ENCODE peak calls at places on chromosomes 7 and 10, in ten cellular contexts. One of them, this sample, is unnamed.

GRCh38 chr7:134298902-134299683 is 17.6 kb downstream of the SLC35B4 start:
- DNase-seq in lower lobe of right lung: no peak
- DNase-seq in MCF 10A: no peak
- DNase-seq in tibial artery: no peak
- DNase-seq in psoas muscle: no peak
- DNase-seq in fibroblast of lung: peak
- DNase-seq in CD4-positive, alpha-beta T cell: no peak
- DNase-seq in HFFc6: no peak
- DNase-seq in nephron progenitor cell: no peak
- DNase-seq in fibroblast of pulmonary artery: no peak
- DNase-seq in this sample: no peak

GRCh38 chr10:51832652-51833383 is 133.4 kb upstream of the CSTF2T start:
- DNase-seq in CD4-positive, alpha-beta T cell: no peak
- DNase-seq in nephron progenitor cell: no peak
- DNase-seq in fibroblast of pulmonary artery: peak
- DNase-seq in HFFc6: peak
- DNase-seq in MCF 10A: peak
- DNase-seq in fibroblast of lung: peak
- DNase-seq in psoas muscle: no peak
- DNase-seq in lower lobe of right lung: no peak
- DNase-seq in tibial artery: no peak
- DNase-seq in this sample: peak

GRCh38 chr7:41437257-41438196 is 265.4 kb downstream of the INHBA start:
- DNase-seq in nephron progenitor cell: no peak
- DNase-seq in CD4-positive, alpha-beta T cell: no peak
- DNase-seq in HFFc6: no peak
- DNase-seq in MCF 10A: peak
- DNase-seq in fibroblast of pulmonary artery: no peak
- DNase-seq in tibial artery: no peak
- DNase-seq in psoas muscle: no peak
- DNase-seq in lower lobe of right lung: no peak
- DNase-seq in fibroblast of lung: peak
- DNase-seq in this sample: peak

GRCh38 chr7:121561717-121562116 is 165.6 kb upstream of the FAM3C start:
- DNase-seq in lower lobe of right lung: no peak
- DNase-seq in fibroblast of lung: no peak
- DNase-seq in HFFc6: no peak
- DNase-seq in MCF 10A: peak
- DNase-seq in fibroblast of pulmonary artery: peak
- DNase-seq in psoas muscle: no peak
- DNase-seq in CD4-positive, alpha-beta T cell: no peak
- DNase-seq in tibial artery: no peak
- DNase-seq in nephron progenitor cell: no peak
- DNase-seq in this sample: peak

GRCh38 chr7:114949227-114949626 is 27.3 kb downstream of the MDFIC start:
- DNase-seq in HFFc6: no peak
- DNase-seq in lower lobe of right lung: no peak
- DNase-seq in fibroblast of lung: peak
- DNase-seq in nephron progenitor cell: no peak
- DNase-seq in CD4-positive, alpha-beta T cell: no peak
- DNase-seq in psoas muscle: no peak
- DNase-seq in tibial artery: no peak
- DNase-seq in fibroblast of pulmonary artery: no peak
- DNase-seq in MCF 10A: no peak
- DNase-seq in this sample: no peak

GRCh38 chr7:137715101-137715500 is 131.7 kb downstream of the DGKI start:
- DNase-seq in fibroblast of lung: peak
- DNase-seq in tibial artery: no peak
- DNase-seq in MCF 10A: no peak
- DNase-seq in nephron progenitor cell: no peak
- DNase-seq in lower lobe of right lung: no peak
- DNase-seq in HFFc6: no peak
- DNase-seq in psoas muscle: no peak
- DNase-seq in fibroblast of pulmonary artery: peak
- DNase-seq in CD4-positive, alpha-beta T cell: no peak
- DNase-seq in this sample: no peak

GRCh38 chr10:29136401-29136800 is 152.5 kb upstream of the LYZL1 start:
- DNase-seq in tibial artery: no peak
- DNase-seq in CD4-positive, alpha-beta T cell: no peak
- DNase-seq in psoas muscle: no peak
- DNase-seq in lower lobe of right lung: no peak
- DNase-seq in nephron progenitor cell: no peak
- DNase-seq in fibroblast of pulmonary artery: peak
- DNase-seq in MCF 10A: peak
- DNase-seq in HFFc6: no peak
- DNase-seq in fibroblast of lung: peak
- DNase-seq in this sample: no peak

GRCh38 chr7:54788664-54789063 is 29.7 kb upstream of the SEC61G start:
- DNase-seq in HFFc6: peak
- DNase-seq in MCF 10A: peak
- DNase-seq in tibial artery: no peak
- DNase-seq in fibroblast of lung: peak
- DNase-seq in nephron progenitor cell: peak
- DNase-seq in lower lobe of right lung: no peak
- DNase-seq in fibroblast of pulmonary artery: peak
- DNase-seq in CD4-positive, alpha-beta T cell: no peak
- DNase-seq in psoas muscle: peak
- DNase-seq in this sample: peak

GRCh38 chr7:64883113-64883905 is 19.8 kb upstream of the ZNF273 start:
- DNase-seq in fibroblast of lung: no peak
- DNase-seq in fibroblast of pulmonary artery: no peak
- DNase-seq in HFFc6: no peak
- DNase-seq in lower lobe of right lung: no peak
- DNase-seq in psoas muscle: no peak
- DNase-seq in MCF 10A: no peak
- DNase-seq in nephron progenitor cell: no peak
- DNase-seq in CD4-positive, alpha-beta T cell: no peak
- DNase-seq in tibial artery: no peak
- DNase-seq in this sample: no peak

GRCh38 chr10:88879754-88880286 is at the start of gene STAMBPL1:
- DNase-seq in nephron progenitor cell: no peak
- DNase-seq in HFFc6: no peak
- DNase-seq in fibroblast of pulmonary artery: no peak
- DNase-seq in tibial artery: no peak
- DNase-seq in psoas muscle: peak
- DNase-seq in lower lobe of right lung: no peak
- DNase-seq in CD4-positive, alpha-beta T cell: peak
- DNase-seq in fibroblast of lung: no peak
- DNase-seq in MCF 10A: peak
- DNase-seq in this sample: peak

GRCh38 chr7:156376317-156376716 is 264.3 kb upstream of the RNF32 start:
- DNase-seq in psoas muscle: no peak
- DNase-seq in fibroblast of pulmonary artery: no peak
- DNase-seq in MCF 10A: no peak
- DNase-seq in tibial artery: no peak
- DNase-seq in HFFc6: no peak
- DNase-seq in fibroblast of lung: no peak
- DNase-seq in CD4-positive, alpha-beta T cell: no peak
- DNase-seq in lower lobe of right lung: no peak
- DNase-seq in nephron progenitor cell: no peak
- DNase-seq in this sample: no peak

GRCh38 chr7:90401989-90402388 is 1.3 kb upstream of the CLDN12 start:
- DNase-seq in lower lobe of right lung: no peak
- DNase-seq in fibroblast of pulmonary artery: peak
- DNase-seq in HFFc6: no peak
- DNase-seq in MCF 10A: no peak
- DNase-seq in tibial artery: no peak
- DNase-seq in CD4-positive, alpha-beta T cell: no peak
- DNase-seq in nephron progenitor cell: no peak
- DNase-seq in psoas muscle: no peak
- DNase-seq in fibroblast of lung: peak
- DNase-seq in this sample: no peak
- TF ChIP-seq CTCF in lower lobe of right lung: no peak
- TF ChIP-seq CTCF in fibroblast of pulmonary artery: no peak
- TF ChIP-seq CTCF in HFFc6: no peak
- TF ChIP-seq CTCF in MCF 10A: no peak
- TF ChIP-seq CTCF in tibial artery: no peak
- TF ChIP-seq CTCF in CD4-positive, alpha-beta T cell: no peak
- TF ChIP-seq CTCF in nephron progenitor cell: no peak
- TF ChIP-seq CTCF in psoas muscle: no peak
- TF ChIP-seq CTCF in fibroblast of lung: no peak
- TF ChIP-seq CTCF in this sample: no peak

DNA sequence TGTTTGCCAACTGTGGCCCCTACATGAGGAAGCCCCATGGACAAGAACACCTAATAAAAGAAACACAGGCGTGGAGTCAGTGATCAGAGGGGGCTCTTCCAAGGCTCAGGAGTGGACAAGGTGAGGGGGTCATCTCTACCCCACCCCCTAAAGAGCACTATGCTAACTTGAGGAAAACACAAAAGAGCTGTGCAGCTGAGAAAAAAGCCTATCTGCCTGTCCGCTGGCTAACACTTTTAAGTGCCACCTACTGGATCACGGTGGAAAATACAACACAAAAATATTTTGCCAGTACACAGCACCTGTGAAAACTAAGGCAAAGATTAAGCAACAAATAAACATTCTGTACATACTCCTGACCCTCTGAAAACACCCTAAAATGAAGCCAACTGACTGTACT is 53.1 kb upstream of the COBL start:
- DNase-seq in HFFc6: no peak
- DNase-seq in fibroblast of pulmonary artery: peak
- DNase-seq in lower lobe of right lung: no peak
- DNase-seq in CD4-positive, alpha-beta T cell: no peak
- DNase-seq in MCF 10A: peak
- DNase-seq in fibroblast of lung: no peak
- DNase-seq in nephron progenitor cell: no peak
- DNase-seq in tibial artery: no peak
- DNase-seq in psoas muscle: no peak
- DNase-seq in this sample: peak
- TF ChIP-seq CTCF in HFFc6: peak
- TF ChIP-seq CTCF in fibroblast of pulmonary artery: peak
- TF ChIP-seq CTCF in lower lobe of right lung: peak
- TF ChIP-seq CTCF in CD4-positive, alpha-beta T cell: peak
- TF ChIP-seq CTCF in MCF 10A: peak
- TF ChIP-seq CTCF in fibroblast of lung: peak
- TF ChIP-seq CTCF in nephron progenitor cell: peak
- TF ChIP-seq CTCF in tibial artery: no peak
- TF ChIP-seq CTCF in psoas muscle: peak
- TF ChIP-seq CTCF in this sample: peak

GRCh38 chr10:22475857-22476600 is 130.7 kb downstream of the SPAG6 start:
- DNase-seq in tibial artery: no peak
- DNase-seq in nephron progenitor cell: peak
- DNase-seq in lower lobe of right lung: no peak
- DNase-seq in MCF 10A: no peak
- DNase-seq in CD4-positive, alpha-beta T cell: no peak
- DNase-seq in fibroblast of pulmonary artery: no peak
- DNase-seq in HFFc6: no peak
- DNase-seq in fibroblast of lung: no peak
- DNase-seq in psoas muscle: peak
- DNase-seq in this sample: no peak

GRCh38 chr10:22477365-22478287 is 132.3 kb downstream of the SPAG6 start:
- DNase-seq in tibial artery: no peak
- DNase-seq in psoas muscle: no peak
- DNase-seq in HFFc6: no peak
- DNase-seq in fibroblast of lung: no peak
- DNase-seq in fibroblast of pulmonary artery: no peak
- DNase-seq in lower lobe of right lung: no peak
- DNase-seq in CD4-positive, alpha-beta T cell: no peak
- DNase-seq in nephron progenitor cell: peak
- DNase-seq in MCF 10A: no peak
- DNase-seq in this sample: no peak

GRCh38 chr10:22478555-22479334 is 133.4 kb downstream of the SPAG6 start:
- DNase-seq in MCF 10A: no peak
- DNase-seq in lower lobe of right lung: no peak
- DNase-seq in CD4-positive, alpha-beta T cell: no peak
- DNase-seq in tibial artery: no peak
- DNase-seq in fibroblast of lung: no peak
- DNase-seq in fibroblast of pulmonary artery: no peak
- DNase-seq in HFFc6: no peak
- DNase-seq in nephron progenitor cell: no peak
- DNase-seq in psoas muscle: no peak
- DNase-seq in this sample: no peak

GRCh38 chr10:22475527-22475856 is 130.2 kb downstream of the SPAG6 start:
- DNase-seq in lower lobe of right lung: no peak
- DNase-seq in HFFc6: no peak
- DNase-seq in CD4-positive, alpha-beta T cell: no peak
- DNase-seq in tibial artery: no peak
- DNase-seq in MCF 10A: no peak
- DNase-seq in psoas muscle: no peak
- DNase-seq in fibroblast of pulmonary artery: no peak
- DNase-seq in nephron progenitor cell: no peak
- DNase-seq in fibroblast of lung: no peak
- DNase-seq in this sample: no peak

DNA sequence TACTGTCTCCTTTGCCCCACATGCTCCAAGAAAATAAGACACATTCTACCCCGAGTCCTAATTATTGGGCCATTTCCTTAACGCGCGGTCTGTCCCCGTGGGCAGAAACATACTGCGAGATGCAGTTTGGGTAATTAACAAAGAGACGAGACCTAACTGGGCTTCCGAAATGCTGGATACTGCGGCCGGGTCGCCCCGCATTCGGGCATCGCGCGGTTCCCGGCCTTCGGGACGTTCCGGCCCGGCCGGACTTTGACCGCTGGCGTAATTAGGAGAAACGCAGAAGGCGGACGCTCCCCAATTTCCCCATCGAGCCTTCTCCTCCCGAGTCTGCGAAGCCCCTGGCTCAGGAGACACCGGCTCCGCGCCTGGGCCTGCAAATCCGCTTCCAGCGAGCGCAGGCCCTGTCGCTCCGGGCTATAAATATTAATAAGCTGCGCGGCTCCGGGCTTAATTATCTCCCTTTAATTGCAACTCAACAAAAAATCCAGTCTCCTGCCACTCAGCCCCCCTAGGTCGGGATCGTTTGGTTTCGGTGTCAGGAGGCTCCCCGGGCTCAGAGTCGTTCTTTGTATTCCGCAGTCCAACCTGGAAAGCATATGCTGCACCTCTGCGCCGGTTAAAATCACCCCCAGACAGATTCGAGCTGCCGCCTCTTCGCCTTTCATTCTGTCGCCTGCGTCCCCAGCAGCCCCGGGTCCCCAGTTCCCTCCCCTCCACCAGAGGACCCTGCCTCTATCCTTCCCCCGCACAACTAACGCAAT is 131.5 kb downstream of the SPAG6 start:
- DNase-seq in nephron progenitor cell: peak
- DNase-seq in CD4-positive, alpha-beta T cell: no peak
- DNase-seq in psoas muscle: no peak
- DNase-seq in tibial artery: no peak
- DNase-seq in fibroblast of pulmonary artery: no peak
- DNase-seq in HFFc6: no peak
- DNase-seq in lower lobe of right lung: no peak
- DNase-seq in MCF 10A: no peak
- DNase-seq in fibroblast of lung: no peak
- DNase-seq in this sample: no peak
- TF ChIP-seq CTCF in nephron progenitor cell: no peak
- TF ChIP-seq CTCF in CD4-positive, alpha-beta T cell: no peak
- TF ChIP-seq CTCF in psoas muscle: no peak
- TF ChIP-seq CTCF in tibial artery: no peak
- TF ChIP-seq CTCF in fibroblast of pulmonary artery: no peak
- TF ChIP-seq CTCF in HFFc6: no peak
- TF ChIP-seq CTCF in lower lobe of right lung: no peak
- TF ChIP-seq CTCF in MCF 10A: no peak
- TF ChIP-seq CTCF in fibroblast of lung: no peak
- TF ChIP-seq CTCF in this sample: no peak

DNA sequence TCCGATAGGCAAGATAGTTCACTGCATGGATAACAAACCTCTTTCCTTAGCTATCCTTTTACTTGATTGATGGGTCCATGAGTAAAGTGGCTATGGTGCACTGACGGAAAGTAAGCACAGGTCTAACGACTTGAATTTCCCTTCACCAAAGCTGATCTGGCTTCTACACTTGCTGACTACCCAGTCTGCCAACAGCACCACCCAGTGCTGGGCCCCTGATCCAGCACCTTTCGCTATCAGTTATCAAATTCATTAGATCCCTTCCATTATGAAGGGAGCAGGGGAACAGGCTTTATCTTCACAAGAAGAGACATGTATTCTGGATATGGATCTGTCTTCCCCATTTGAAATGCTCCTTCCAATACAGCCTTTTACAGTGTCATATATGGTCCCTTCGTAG is 855.9 kb downstream of the GRID1 start:
- DNase-seq in nephron progenitor cell: no peak
- DNase-seq in fibroblast of pulmonary artery: no peak
- DNase-seq in fibroblast of lung: no peak
- DNase-seq in MCF 10A: no peak
- DNase-seq in HFFc6: no peak
- DNase-seq in tibial artery: no peak
- DNase-seq in CD4-positive, alpha-beta T cell: no peak
- DNase-seq in psoas muscle: no peak
- DNase-seq in lower lobe of right lung: no peak
- DNase-seq in this sample: no peak
- TF ChIP-seq CTCF in nephron progenitor cell: no peak
- TF ChIP-seq CTCF in fibroblast of pulmonary artery: no peak
- TF ChIP-seq CTCF in fibroblast of lung: no peak
- TF ChIP-seq CTCF in MCF 10A: no peak
- TF ChIP-seq CTCF in HFFc6: no peak
- TF ChIP-seq CTCF in tibial artery: no peak
- TF ChIP-seq CTCF in CD4-positive, alpha-beta T cell: no peak
- TF ChIP-seq CTCF in psoas muscle: no peak
- TF ChIP-seq CTCF in lower lobe of right lung: peak
- TF ChIP-seq CTCF in this sample: no peak